ENCODE peak calls at places on chromosome 4, in six cellular contexts. J is cardiac fibroblast; Q is left lung; X is HS-5; R is iris pigment epithelial cell; Z is stimulated activated CD4-positive, alpha-beta T cell treated with anti-CD3 and anti-CD28 coated beads, TNF-alpha, amount 100 ng/mL, for 4 hours. N is an unnamed sample.
A peak's percentile ranks its signal among the peaks of the same experiment; 100 is the strongest.

GRCh38 chr4:142959156-142959555 is 113.1 kb upstream of the INPP4B start:
- DNase-seq in Z (no peak), R (peak; percentile 24), J (no peak), Q (no peak), X (peak; percentile 3), N (no peak)

GRCh38 chr4:26827798-26828197 is 32.8 kb upstream of the STIM2 start:
- DNase-seq in J (no peak), Z (no peak), Q (no peak), R (no peak), X (no peak), N (no peak)

GRCh38 chr4:101693842-101694398 is 96.6 kb upstream of the BANK1 start:
- DNase-seq in X (no peak), Z (no peak), Q (no peak), J (no peak), R (no peak), N (no peak)

GRCh38 chr4:56750231-56750630 is 69.1 kb upstream of the HOPX start:
- DNase-seq in R (no peak), Q (no peak), J (no peak), Z (no peak), X (no peak), N (no peak)

GRCh38 chr4:87838207-87838606 is 5.4 kb downstream of the MEPE start:
- DNase-seq in Q (no peak), Z (no peak), X (no peak), J (peak; percentile 40), R (peak; percentile 25), N (no peak)

GRCh38 chr4:11480683-11481082 is 52.0 kb upstream of the HS3ST1 start:
- DNase-seq in R (no peak), X (no peak), J (peak; percentile 66), Z (no peak), Q (no peak), N (no peak)

GRCh38 chr4:140645614-140646412 is 77.1 kb upstream of the UCP1 start:
- DNase-seq in R (no peak), Z (no peak), X (no peak), Q (peak; percentile 71), J (no peak), N (peak; percentile 71)

GRCh38 chr4:87239821-87240220 is 19.4 kb upstream of the KLHL8 start:
- DNase-seq in Q (no peak), R (no peak), X (no peak), J (no peak), Z (no peak), N (no peak)

GRCh38 chr4:165194368-165194767 is 13.0 kb upstream of the KLHL2 start:
- DNase-seq in Q (no peak), J (no peak), Z (no peak), R (no peak), X (no peak), N (no peak)

GRCh38 chr4:13701937-13702446 is 74.5 kb upstream of the BOD1L1 start:
- DNase-seq in Z (no peak), J (peak; percentile 66), X (peak; percentile 73), R (peak; percentile 69), Q (no peak), N (no peak)

GRCh38 chr4:141102367-141102766 is 30.9 kb downstream of the RNF150 start:
- DNase-seq in Z (no peak), J (peak; percentile 58), Q (no peak), R (peak; percentile 77), X (peak; percentile 44), N (peak; percentile 52)

GRCh38 chr4:40829586-40829985 is 79.8 kb downstream of the NSUN7 start:
- DNase-seq in J (no peak), Q (no peak), X (no peak), R (no peak), Z (no peak), N (no peak)

GRCh38 chr4:98994474-98995182 is 893 bp upstream of the METAP1 start:
- DNase-seq in R (peak; percentile 29), J (no peak), X (no peak), Q (no peak), Z (no peak), N (peak; percentile 77)

GRCh38 chr4:162959056-162959455 is 207.6 kb downstream of the NAF1 start:
- DNase-seq in Z (no peak), Q (peak; percentile 27), X (no peak), J (no peak), R (no peak), N (no peak)

GRCh38 chr4:55947912-55948725 is 626 bp upstream of the CEP135 start:
- DNase-seq in R (peak; percentile 94), Z (peak; percentile 35), J (peak; percentile 97), Q (no peak), X (peak; percentile 91), N (peak; percentile 81)

GRCh38 chr4:1981251-1982055 is 27.3 kb downstream of the NELFA start:
- DNase-seq in Q (no peak), R (peak; percentile 15), X (no peak), J (peak; percentile 20), Z (no peak), N (peak; percentile 83)

GRCh38 chr4:35102111-35102510 is 1142.2 kb downstream of the ARAP2 start:
- DNase-seq in X (no peak), J (no peak), Z (no peak), R (no peak), Q (no peak), N (no peak)

GRCh38 chr4:70704333-70705145 is 16.2 kb downstream of the UTP3 start:
- DNase-seq in R (peak; percentile 60), Z (peak; percentile 29), J (peak; percentile 59), Q (peak; percentile 94), X (no peak), N (peak; percentile 95)

GRCh38 chr4:44674471-44674870 is 3.7 kb upstream of the GUF1 start:
- DNase-seq in Z (no peak), Q (no peak), R (no peak), X (no peak), J (no peak), N (peak; percentile 6)

GRCh38 chr4:151610229-151610628 is 150.6 kb downstream of the GATB start:
- DNase-seq in R (no peak), Q (no peak), Z (no peak), J (no peak), X (no peak), N (no peak)

GRCh38 chr4:13492752-13493151 is 8.6 kb upstream of the RAB28 start:
- DNase-seq in Q (no peak), R (no peak), Z (no peak), X (no peak), J (no peak), N (no peak)

GRCh38 chr4:69484011-69484410 is 11.7 kb downstream of the UGT2B4 start:
- DNase-seq in Z (no peak), R (no peak), J (no peak), X (no peak), Q (no peak), N (no peak)

GRCh38 chr4:20356565-20356964 is 104.9 kb downstream of the SLIT2 start:
- DNase-seq in X (no peak), R (peak; percentile 37), J (peak; percentile 53), Z (no peak), Q (no peak), N (no peak)

GRCh38 chr4:100299441-100299840 is 109.2 kb upstream of the DDIT4L start:
- DNase-seq in Z (no peak), Q (no peak), J (no peak), X (no peak), R (no peak), N (no peak)

GRCh38 chr4:53537606-53538005 is 53.7 kb downstream of the LNX1 start:
- DNase-seq in Q (no peak), X (no peak), J (no peak), Z (no peak), R (no peak), N (no peak)

GRCh38 chr4:140633154-140633553 is 64.4 kb upstream of the UCP1 start:
- DNase-seq in X (no peak), R (no peak), Q (no peak), Z (no peak), J (no peak), N (no peak)

GRCh38 chr4:74032064-74032463 is 6.4 kb downstream of the CXCL3 start:
- DNase-seq in Z (no peak), R (peak; percentile 14), J (peak; percentile 52), Q (no peak), X (no peak), N (no peak)

GRCh38 chr4:123488916-123489315 is 92.3 kb downstream of the SPRY1 start:
- DNase-seq in Q (no peak), J (peak; percentile 92), X (peak; percentile 13), R (peak; percentile 88), Z (no peak), N (peak; percentile 88)

GRCh38 chr4:98528882-98529281 is 129.5 kb downstream of the TSPAN5 start:
- DNase-seq in J (no peak), Q (no peak), X (no peak), R (peak; percentile 35), Z (no peak), N (no peak)

GRCh38 chr4:81504685-81505598 is 33.2 kb upstream of the RASGEF1B start:
- DNase-seq in R (no peak), X (no peak), Z (peak; percentile 37), J (no peak), Q (peak; percentile 81), N (no peak)

GRCh38 chr4:173448557-173448918 is 49.6 kb upstream of the SCRG1 start:
- DNase-seq in X (no peak), J (peak; percentile 15), Z (no peak), Q (no peak), R (no peak), N (no peak)

GRCh38 chr4:86657910-86658309 is 63.8 kb downstream of the PTPN13 start:
- DNase-seq in Z (no peak), J (no peak), X (no peak), R (no peak), Q (no peak), N (no peak)

N was measured in osteoblast.